ENCODE peak calls at places on chromosomes 11 and 22, in five cellular contexts. K is sciatic nerve, F is epithelial cell of esophagus, U is upper lobe of right lung, E is NCI-H510A treated with DMSO at 0.1 percent for 48 hours. P is an unnamed sample.

GRCh38 chr11:60710482-60710881 is 11.1 kb downstream of the MS4A8 start:
- DNase-seq in K (no peak), F (no peak), U (no peak), E (no peak), P (no peak)

GRCh38 chr11:70105755-70106571 is 27.8 kb downstream of the ANO1 start:
- DNase-seq in K (no peak), F (no peak), U (no peak), E (no peak), P (no peak)

GRCh38 chr22:42885446-42885845 is 28.4 kb upstream of the ARFGAP3 start:
- DNase-seq in K (no peak), F (no peak), U (no peak), E (no peak), P (no peak)

GRCh38 chr11:64971421-64972233 is at the start of gene MAJIN:
- DNase-seq in K (peak), F (peak), U (peak), E (peak), P (peak)

GRCh38 chr22:39343259-39344045 is 6.3 kb upstream of the SYNGR1 start:
- DNase-seq in K (peak), F (peak), U (peak), E (peak), P (no peak)

GRCh38 chr11:83456075-83456474 is 169.9 kb upstream of the CCDC90B start:
- DNase-seq in K (no peak), F (no peak), U (no peak), E (no peak), P (no peak)

GRCh38 chr11:123451183-123451907 is 21.3 kb downstream of the GRAMD1B start:
- DNase-seq in K (no peak), F (no peak), U (no peak), E (no peak), P (no peak)

GRCh38 chr22:26904483-26904882 is 247.1 kb downstream of the MIAT start:
- DNase-seq in K (no peak), F (no peak), U (no peak), E (no peak), P (no peak)

GRCh38 chr11:70713436-70713835 is 315.1 kb downstream of the CTTN start:
- DNase-seq in K (no peak), F (no peak), U (peak), E (no peak), P (no peak)

GRCh38 chr11:68684385-68685356 is at the start of gene GAL:
- DNase-seq in K (no peak), F (peak), U (peak), E (peak), P (peak)

GRCh38 chr22:41699264-41700104 is at the start of gene MEI1:
- DNase-seq in K (peak), F (peak), U (peak), E (no peak), P (peak)

GRCh38 chr11:85826096-85826855 is 15.3 kb upstream of the SYTL2 start:
- DNase-seq in K (no peak), F (peak), U (no peak), E (no peak), P (no peak)

GRCh38 chr11:127445476-127445875 is 444.9 kb upstream of the KIRREL3 start:
- DNase-seq in K (no peak), F (no peak), U (no peak), E (no peak), P (no peak)

GRCh38 chr11:69411257-69411924 is 70.1 kb upstream of the LINC01488 start:
- DNase-seq in K (no peak), F (peak), U (no peak), E (no peak), P (no peak)

GRCh38 chr11:126122863-126123262 is 60.2 kb upstream of the CDON start:
- DNase-seq in K (no peak), F (no peak), U (no peak), E (no peak), P (no peak)

GRCh38 chr11:34926831-34927132 is 10.4 kb downstream of the PDHX start:
- DNase-seq in K (no peak), F (no peak), U (no peak), E (no peak), P (no peak)

GRCh38 chr11:20388096-20389055 is 860 bp downstream of the PRMT3 start:
- DNase-seq in K (no peak), F (peak), U (no peak), E (peak), P (no peak)

GRCh38 chr22:45775569-45776312 is 104.1 kb downstream of the ATXN10 start:
- DNase-seq in K (no peak), F (no peak), U (no peak), E (no peak), P (no peak)

GRCh38 chr11:19628018-19628417 is 84.6 kb upstream of the NAV2 start:
- DNase-seq in K (no peak), F (peak), U (no peak), E (no peak), P (peak)

GRCh38 chr22:49555526-49555925 is 272.1 kb downstream of the BRD1 start:
- DNase-seq in K (peak), F (no peak), U (peak), E (no peak), P (no peak)

GRCh38 chr11:134346101-134346975 is 14.6 kb downstream of the GLB1L2 start:
- DNase-seq in K (no peak), F (no peak), U (no peak), E (no peak), P (no peak)

GRCh38 chr11:112212710-112213109 is 13.5 kb upstream of the PTS start:
- DNase-seq in K (no peak), F (peak), U (no peak), E (no peak), P (no peak)

GRCh38 chr11:122748968-122749687 is 89.2 kb upstream of the CRTAM start:
- DNase-seq in K (no peak), F (peak), U (peak), E (no peak), P (no peak)

GRCh38 chr22:50027639-50028537 is 15.3 kb upstream of the IL17REL start:
- DNase-seq in K (peak), F (peak), U (peak), E (no peak), P (peak)

GRCh38 chr11:2294340-2295290 is 7.1 kb downstream of the C11orf21 start:
- DNase-seq in K (peak), F (no peak), U (peak), E (no peak), P (peak)

GRCh38 chr11:66443602-66444001 is 5.0 kb upstream of the MRPL11 start:
- DNase-seq in K (no peak), F (peak), U (no peak), E (no peak), P (no peak)

GRCh38 chr11:83156150-83156995 is 558 bp upstream of the PCF11 start:
- DNase-seq in K (peak), F (peak), U (peak), E (peak), P (peak)

GRCh38 chr11:120178441-120179070 is 32.3 kb upstream of the OAF start:
- DNase-seq in K (peak), F (no peak), U (peak), E (no peak), P (peak)

GRCh38 chr22:47030143-47030641 is 267.7 kb downstream of the TBC1D22A start:
- DNase-seq in K (no peak), F (no peak), U (no peak), E (no peak), P (no peak)

GRCh38 chr11:63226488-63227114 is 16.8 kb downstream of the SLC22A25 start:
- DNase-seq in K (no peak), F (no peak), U (no peak), E (no peak), P (no peak)

GRCh38 chr11:47337229-47337924 is 15.1 kb downstream of the MYBPC3 start:
- DNase-seq in K (no peak), F (no peak), U (no peak), E (no peak), P (no peak)